ENCODE peak calls at places on chromosomes 12 and 14, in nine cellular contexts. One of them, this sample, is unnamed.

GRCh38 chr14:98997526-98998205 is 274.3 kb downstream of the BCL11B start:
- DNase-seq in caudate nucleus: no peak
- DNase-seq in activated CD8-positive, alpha-beta T cell treated with anti-CD3 and anti-CD28 coated beads, Interleukin-2, amount 10 ng/mL, durations not matched to agents 7 days and 5 days: no peak
- DNase-seq in activated B cell treated with CpG ODN at 0.5 μM for 24 hours: no peak
- DNase-seq in hippocampal formation: no peak
- DNase-seq in stimulated activated CD4-positive, alpha-beta T cell treated with anti-CD3 and anti-CD28 coated beads, Interleukin-12 subunit alpha, Interleukin-12 subunit beta, amount 100 ng/mL, for 24 hours: no peak
- DNase-seq in NCI-H2081 treated with DMSO at 0.1 percent for 48 hours: no peak
- DNase-seq in cerebellum: no peak
- DNase-seq in T-cell: no peak
- DNase-seq in this sample: no peak

GRCh38 chr14:30270200-30271161 is 288.5 kb upstream of the G2E3 start:
- DNase-seq in NCI-H2081 treated with DMSO at 0.1 percent for 48 hours: peak
- DNase-seq in T-cell: peak
- DNase-seq in caudate nucleus: peak
- DNase-seq in stimulated activated CD4-positive, alpha-beta T cell treated with anti-CD3 and anti-CD28 coated beads, Interleukin-12 subunit alpha, Interleukin-12 subunit beta, amount 100 ng/mL, for 24 hours: peak
- DNase-seq in activated CD8-positive, alpha-beta T cell treated with anti-CD3 and anti-CD28 coated beads, Interleukin-2, amount 10 ng/mL, durations not matched to agents 7 days and 5 days: peak
- DNase-seq in hippocampal formation: peak
- DNase-seq in cerebellum: peak
- DNase-seq in activated B cell treated with CpG ODN at 0.5 μM for 24 hours: peak
- DNase-seq in this sample: peak

GRCh38 chr14:55254581-55254980 is 16.6 kb upstream of the FBXO34 start:
- DNase-seq in T-cell: no peak
- DNase-seq in NCI-H2081 treated with DMSO at 0.1 percent for 48 hours: no peak
- DNase-seq in cerebellum: no peak
- DNase-seq in activated B cell treated with CpG ODN at 0.5 μM for 24 hours: no peak
- DNase-seq in caudate nucleus: no peak
- DNase-seq in activated CD8-positive, alpha-beta T cell treated with anti-CD3 and anti-CD28 coated beads, Interleukin-2, amount 10 ng/mL, durations not matched to agents 7 days and 5 days: no peak
- DNase-seq in stimulated activated CD4-positive, alpha-beta T cell treated with anti-CD3 and anti-CD28 coated beads, Interleukin-12 subunit alpha, Interleukin-12 subunit beta, amount 100 ng/mL, for 24 hours: no peak
- DNase-seq in hippocampal formation: no peak
- DNase-seq in this sample: no peak

GRCh38 chr14:100737526-100737925 is 10.8 kb downstream of the DLK1 start:
- DNase-seq in NCI-H2081 treated with DMSO at 0.1 percent for 48 hours: no peak
- DNase-seq in hippocampal formation: no peak
- DNase-seq in caudate nucleus: no peak
- DNase-seq in activated B cell treated with CpG ODN at 0.5 μM for 24 hours: no peak
- DNase-seq in cerebellum: no peak
- DNase-seq in stimulated activated CD4-positive, alpha-beta T cell treated with anti-CD3 and anti-CD28 coated beads, Interleukin-12 subunit alpha, Interleukin-12 subunit beta, amount 100 ng/mL, for 24 hours: no peak
- DNase-seq in T-cell: no peak
- DNase-seq in activated CD8-positive, alpha-beta T cell treated with anti-CD3 and anti-CD28 coated beads, Interleukin-2, amount 10 ng/mL, durations not matched to agents 7 days and 5 days: no peak
- DNase-seq in this sample: no peak

GRCh38 chr12:5187136-5187535 is 143.5 kb downstream of the KCNA5 start:
- DNase-seq in NCI-H2081 treated with DMSO at 0.1 percent for 48 hours: no peak
- DNase-seq in T-cell: no peak
- DNase-seq in caudate nucleus: no peak
- DNase-seq in hippocampal formation: no peak
- DNase-seq in cerebellum: no peak
- DNase-seq in activated CD8-positive, alpha-beta T cell treated with anti-CD3 and anti-CD28 coated beads, Interleukin-2, amount 10 ng/mL, durations not matched to agents 7 days and 5 days: no peak
- DNase-seq in stimulated activated CD4-positive, alpha-beta T cell treated with anti-CD3 and anti-CD28 coated beads, Interleukin-12 subunit alpha, Interleukin-12 subunit beta, amount 100 ng/mL, for 24 hours: no peak
- DNase-seq in activated B cell treated with CpG ODN at 0.5 μM for 24 hours: no peak
- DNase-seq in this sample: no peak

GRCh38 chr14:32938719-32939253 is at the start of gene NPAS3:
- DNase-seq in activated B cell treated with CpG ODN at 0.5 μM for 24 hours: no peak
- DNase-seq in activated CD8-positive, alpha-beta T cell treated with anti-CD3 and anti-CD28 coated beads, Interleukin-2, amount 10 ng/mL, durations not matched to agents 7 days and 5 days: no peak
- DNase-seq in stimulated activated CD4-positive, alpha-beta T cell treated with anti-CD3 and anti-CD28 coated beads, Interleukin-12 subunit alpha, Interleukin-12 subunit beta, amount 100 ng/mL, for 24 hours: no peak
- DNase-seq in caudate nucleus: no peak
- DNase-seq in T-cell: no peak
- DNase-seq in hippocampal formation: no peak
- DNase-seq in NCI-H2081 treated with DMSO at 0.1 percent for 48 hours: no peak
- DNase-seq in cerebellum: no peak
- DNase-seq in this sample: no peak

GRCh38 chr12:242496-242895 is 20.1 kb downstream of the SLC6A13 start:
- DNase-seq in NCI-H2081 treated with DMSO at 0.1 percent for 48 hours: no peak
- DNase-seq in activated B cell treated with CpG ODN at 0.5 μM for 24 hours: no peak
- DNase-seq in T-cell: no peak
- DNase-seq in cerebellum: no peak
- DNase-seq in hippocampal formation: no peak
- DNase-seq in caudate nucleus: no peak
- DNase-seq in stimulated activated CD4-positive, alpha-beta T cell treated with anti-CD3 and anti-CD28 coated beads, Interleukin-12 subunit alpha, Interleukin-12 subunit beta, amount 100 ng/mL, for 24 hours: no peak
- DNase-seq in activated CD8-positive, alpha-beta T cell treated with anti-CD3 and anti-CD28 coated beads, Interleukin-2, amount 10 ng/mL, durations not matched to agents 7 days and 5 days: no peak
- DNase-seq in this sample: no peak

GRCh38 chr12:103011974-103012763 is 54.7 kb downstream of the ASCL1 start:
- DNase-seq in NCI-H2081 treated with DMSO at 0.1 percent for 48 hours: no peak
- DNase-seq in caudate nucleus: no peak
- DNase-seq in stimulated activated CD4-positive, alpha-beta T cell treated with anti-CD3 and anti-CD28 coated beads, Interleukin-12 subunit alpha, Interleukin-12 subunit beta, amount 100 ng/mL, for 24 hours: no peak
- DNase-seq in cerebellum: no peak
- DNase-seq in hippocampal formation: no peak
- DNase-seq in activated B cell treated with CpG ODN at 0.5 μM for 24 hours: no peak
- DNase-seq in T-cell: no peak
- DNase-seq in activated CD8-positive, alpha-beta T cell treated with anti-CD3 and anti-CD28 coated beads, Interleukin-2, amount 10 ng/mL, durations not matched to agents 7 days and 5 days: no peak
- DNase-seq in this sample: no peak

GRCh38 chr14:88868558-88869159 is 44.2 kb downstream of the TTC8 start:
- DNase-seq in NCI-H2081 treated with DMSO at 0.1 percent for 48 hours: no peak
- DNase-seq in cerebellum: peak
- DNase-seq in T-cell: no peak
- DNase-seq in activated CD8-positive, alpha-beta T cell treated with anti-CD3 and anti-CD28 coated beads, Interleukin-2, amount 10 ng/mL, durations not matched to agents 7 days and 5 days: no peak
- DNase-seq in activated B cell treated with CpG ODN at 0.5 μM for 24 hours: no peak
- DNase-seq in hippocampal formation: no peak
- DNase-seq in stimulated activated CD4-positive, alpha-beta T cell treated with anti-CD3 and anti-CD28 coated beads, Interleukin-12 subunit alpha, Interleukin-12 subunit beta, amount 100 ng/mL, for 24 hours: no peak
- DNase-seq in caudate nucleus: no peak
- DNase-seq in this sample: peak

GRCh38 chr14:55730602-55731001 is 150.6 kb downstream of the KTN1 start:
- DNase-seq in activated B cell treated with CpG ODN at 0.5 μM for 24 hours: no peak
- DNase-seq in caudate nucleus: no peak
- DNase-seq in stimulated activated CD4-positive, alpha-beta T cell treated with anti-CD3 and anti-CD28 coated beads, Interleukin-12 subunit alpha, Interleukin-12 subunit beta, amount 100 ng/mL, for 24 hours: no peak
- DNase-seq in hippocampal formation: no peak
- DNase-seq in NCI-H2081 treated with DMSO at 0.1 percent for 48 hours: no peak
- DNase-seq in cerebellum: no peak
- DNase-seq in activated CD8-positive, alpha-beta T cell treated with anti-CD3 and anti-CD28 coated beads, Interleukin-2, amount 10 ng/mL, durations not matched to agents 7 days and 5 days: no peak
- DNase-seq in T-cell: no peak
- DNase-seq in this sample: no peak

GRCh38 chr12:34296143-34297041 is 274.1 kb downstream of the ALG10 start:
- DNase-seq in activated CD8-positive, alpha-beta T cell treated with anti-CD3 and anti-CD28 coated beads, Interleukin-2, amount 10 ng/mL, durations not matched to agents 7 days and 5 days: no peak
- DNase-seq in stimulated activated CD4-positive, alpha-beta T cell treated with anti-CD3 and anti-CD28 coated beads, Interleukin-12 subunit alpha, Interleukin-12 subunit beta, amount 100 ng/mL, for 24 hours: no peak
- DNase-seq in NCI-H2081 treated with DMSO at 0.1 percent for 48 hours: no peak
- DNase-seq in activated B cell treated with CpG ODN at 0.5 μM for 24 hours: no peak
- DNase-seq in cerebellum: no peak
- DNase-seq in hippocampal formation: no peak
- DNase-seq in T-cell: no peak
- DNase-seq in caudate nucleus: no peak
- DNase-seq in this sample: no peak

GRCh38 chr14:60658909-60659585 is 9.8 kb upstream of the SIX1 start:
- DNase-seq in T-cell: no peak
- DNase-seq in activated B cell treated with CpG ODN at 0.5 μM for 24 hours: no peak
- DNase-seq in stimulated activated CD4-positive, alpha-beta T cell treated with anti-CD3 and anti-CD28 coated beads, Interleukin-12 subunit alpha, Interleukin-12 subunit beta, amount 100 ng/mL, for 24 hours: no peak
- DNase-seq in hippocampal formation: no peak
- DNase-seq in caudate nucleus: no peak
- DNase-seq in NCI-H2081 treated with DMSO at 0.1 percent for 48 hours: no peak
- DNase-seq in activated CD8-positive, alpha-beta T cell treated with anti-CD3 and anti-CD28 coated beads, Interleukin-2, amount 10 ng/mL, durations not matched to agents 7 days and 5 days: no peak
- DNase-seq in cerebellum: no peak
- DNase-seq in this sample: peak

GRCh38 chr14:64463873-64464272 is 1.4 kb upstream of the AKAP5 start:
- DNase-seq in activated CD8-positive, alpha-beta T cell treated with anti-CD3 and anti-CD28 coated beads, Interleukin-2, amount 10 ng/mL, durations not matched to agents 7 days and 5 days: no peak
- DNase-seq in T-cell: no peak
- DNase-seq in cerebellum: no peak
- DNase-seq in NCI-H2081 treated with DMSO at 0.1 percent for 48 hours: no peak
- DNase-seq in hippocampal formation: no peak
- DNase-seq in stimulated activated CD4-positive, alpha-beta T cell treated with anti-CD3 and anti-CD28 coated beads, Interleukin-12 subunit alpha, Interleukin-12 subunit beta, amount 100 ng/mL, for 24 hours: no peak
- DNase-seq in activated B cell treated with CpG ODN at 0.5 μM for 24 hours: no peak
- DNase-seq in caudate nucleus: no peak
- DNase-seq in this sample: no peak

GRCh38 chr14:31411218-31411727 is 9.1 kb downstream of the HEATR5A start:
- DNase-seq in T-cell: no peak
- DNase-seq in stimulated activated CD4-positive, alpha-beta T cell treated with anti-CD3 and anti-CD28 coated beads, Interleukin-12 subunit alpha, Interleukin-12 subunit beta, amount 100 ng/mL, for 24 hours: no peak
- DNase-seq in hippocampal formation: no peak
- DNase-seq in NCI-H2081 treated with DMSO at 0.1 percent for 48 hours: no peak
- DNase-seq in cerebellum: no peak
- DNase-seq in activated CD8-positive, alpha-beta T cell treated with anti-CD3 and anti-CD28 coated beads, Interleukin-2, amount 10 ng/mL, durations not matched to agents 7 days and 5 days: no peak
- DNase-seq in caudate nucleus: no peak
- DNase-seq in activated B cell treated with CpG ODN at 0.5 μM for 24 hours: no peak
- DNase-seq in this sample: no peak

GRCh38 chr12:88057994-88058718 is 29.0 kb upstream of the C12orf50 start:
- DNase-seq in caudate nucleus: peak
- DNase-seq in T-cell: no peak
- DNase-seq in stimulated activated CD4-positive, alpha-beta T cell treated with anti-CD3 and anti-CD28 coated beads, Interleukin-12 subunit alpha, Interleukin-12 subunit beta, amount 100 ng/mL, for 24 hours: no peak
- DNase-seq in activated B cell treated with CpG ODN at 0.5 μM for 24 hours: no peak
- DNase-seq in NCI-H2081 treated with DMSO at 0.1 percent for 48 hours: no peak
- DNase-seq in cerebellum: no peak
- DNase-seq in hippocampal formation: no peak
- DNase-seq in activated CD8-positive, alpha-beta T cell treated with anti-CD3 and anti-CD28 coated beads, Interleukin-2, amount 10 ng/mL, durations not matched to agents 7 days and 5 days: no peak
- DNase-seq in this sample: no peak

GRCh38 chr12:59736786-59737185 is 141.0 kb downstream of the SLC16A7 start:
- DNase-seq in activated CD8-positive, alpha-beta T cell treated with anti-CD3 and anti-CD28 coated beads, Interleukin-2, amount 10 ng/mL, durations not matched to agents 7 days and 5 days: no peak
- DNase-seq in hippocampal formation: no peak
- DNase-seq in stimulated activated CD4-positive, alpha-beta T cell treated with anti-CD3 and anti-CD28 coated beads, Interleukin-12 subunit alpha, Interleukin-12 subunit beta, amount 100 ng/mL, for 24 hours: no peak
- DNase-seq in T-cell: no peak
- DNase-seq in caudate nucleus: no peak
- DNase-seq in cerebellum: no peak
- DNase-seq in NCI-H2081 treated with DMSO at 0.1 percent for 48 hours: no peak
- DNase-seq in activated B cell treated with CpG ODN at 0.5 μM for 24 hours: no peak
- DNase-seq in this sample: no peak

GRCh38 chr12:104635944-104636343 is 179.2 kb downstream of the CHST11 start:
- DNase-seq in stimulated activated CD4-positive, alpha-beta T cell treated with anti-CD3 and anti-CD28 coated beads, Interleukin-12 subunit alpha, Interleukin-12 subunit beta, amount 100 ng/mL, for 24 hours: no peak
- DNase-seq in T-cell: no peak
- DNase-seq in hippocampal formation: no peak
- DNase-seq in cerebellum: no peak
- DNase-seq in caudate nucleus: no peak
- DNase-seq in NCI-H2081 treated with DMSO at 0.1 percent for 48 hours: no peak
- DNase-seq in activated CD8-positive, alpha-beta T cell treated with anti-CD3 and anti-CD28 coated beads, Interleukin-2, amount 10 ng/mL, durations not matched to agents 7 days and 5 days: no peak
- DNase-seq in activated B cell treated with CpG ODN at 0.5 μM for 24 hours: no peak
- DNase-seq in this sample: no peak

GRCh38 chr12:92739099-92739498 is 36.3 kb downstream of the PLEKHG7 start:
- DNase-seq in hippocampal formation: no peak
- DNase-seq in NCI-H2081 treated with DMSO at 0.1 percent for 48 hours: no peak
- DNase-seq in T-cell: no peak
- DNase-seq in activated B cell treated with CpG ODN at 0.5 μM for 24 hours: no peak
- DNase-seq in cerebellum: no peak
- DNase-seq in stimulated activated CD4-positive, alpha-beta T cell treated with anti-CD3 and anti-CD28 coated beads, Interleukin-12 subunit alpha, Interleukin-12 subunit beta, amount 100 ng/mL, for 24 hours: no peak
- DNase-seq in activated CD8-positive, alpha-beta T cell treated with anti-CD3 and anti-CD28 coated beads, Interleukin-2, amount 10 ng/mL, durations not matched to agents 7 days and 5 days: no peak
- DNase-seq in caudate nucleus: no peak
- DNase-seq in this sample: no peak

GRCh38 chr14:90782892-90783291 is 33.3 kb downstream of the TTC7B start:
- DNase-seq in activated B cell treated with CpG ODN at 0.5 μM for 24 hours: no peak
- DNase-seq in T-cell: no peak
- DNase-seq in cerebellum: no peak
- DNase-seq in activated CD8-positive, alpha-beta T cell treated with anti-CD3 and anti-CD28 coated beads, Interleukin-2, amount 10 ng/mL, durations not matched to agents 7 days and 5 days: no peak
- DNase-seq in NCI-H2081 treated with DMSO at 0.1 percent for 48 hours: no peak
- DNase-seq in stimulated activated CD4-positive, alpha-beta T cell treated with anti-CD3 and anti-CD28 coated beads, Interleukin-12 subunit alpha, Interleukin-12 subunit beta, amount 100 ng/mL, for 24 hours: no peak
- DNase-seq in caudate nucleus: no peak
- DNase-seq in hippocampal formation: no peak
- DNase-seq in this sample: no peak

GRCh38 chr14:69501362-69501964 is 16.9 kb downstream of the PLEKHD1 start:
- DNase-seq in hippocampal formation: peak
- DNase-seq in NCI-H2081 treated with DMSO at 0.1 percent for 48 hours: no peak
- DNase-seq in cerebellum: peak
- DNase-seq in activated CD8-positive, alpha-beta T cell treated with anti-CD3 and anti-CD28 coated beads, Interleukin-2, amount 10 ng/mL, durations not matched to agents 7 days and 5 days: no peak
- DNase-seq in T-cell: no peak
- DNase-seq in stimulated activated CD4-positive, alpha-beta T cell treated with anti-CD3 and anti-CD28 coated beads, Interleukin-12 subunit alpha, Interleukin-12 subunit beta, amount 100 ng/mL, for 24 hours: no peak
- DNase-seq in activated B cell treated with CpG ODN at 0.5 μM for 24 hours: no peak
- DNase-seq in caudate nucleus: peak
- DNase-seq in this sample: no peak

GRCh38 chr12:21941522-21942376 is 523 bp upstream of the ABCC9 start:
- DNase-seq in cerebellum: no peak
- DNase-seq in stimulated activated CD4-positive, alpha-beta T cell treated with anti-CD3 and anti-CD28 coated beads, Interleukin-12 subunit alpha, Interleukin-12 subunit beta, amount 100 ng/mL, for 24 hours: no peak
- DNase-seq in hippocampal formation: no peak
- DNase-seq in caudate nucleus: no peak
- DNase-seq in activated CD8-positive, alpha-beta T cell treated with anti-CD3 and anti-CD28 coated beads, Interleukin-2, amount 10 ng/mL, durations not matched to agents 7 days and 5 days: no peak
- DNase-seq in NCI-H2081 treated with DMSO at 0.1 percent for 48 hours: no peak
- DNase-seq in activated B cell treated with CpG ODN at 0.5 μM for 24 hours: no peak
- DNase-seq in T-cell: no peak
- DNase-seq in this sample: no peak

GRCh38 chr12:92927436-92928116 is 1.5 kb downstream of the EEA1 start:
- DNase-seq in NCI-H2081 treated with DMSO at 0.1 percent for 48 hours: no peak
- DNase-seq in T-cell: no peak
- DNase-seq in cerebellum: no peak
- DNase-seq in hippocampal formation: no peak
- DNase-seq in activated B cell treated with CpG ODN at 0.5 μM for 24 hours: no peak
- DNase-seq in activated CD8-positive, alpha-beta T cell treated with anti-CD3 and anti-CD28 coated beads, Interleukin-2, amount 10 ng/mL, durations not matched to agents 7 days and 5 days: no peak
- DNase-seq in stimulated activated CD4-positive, alpha-beta T cell treated with anti-CD3 and anti-CD28 coated beads, Interleukin-12 subunit alpha, Interleukin-12 subunit beta, amount 100 ng/mL, for 24 hours: no peak
- DNase-seq in caudate nucleus: no peak
- DNase-seq in this sample: no peak

GRCh38 chr14:37024166-37024565 is 148.2 kb downstream of the SLC25A21 start:
- DNase-seq in stimulated activated CD4-positive, alpha-beta T cell treated with anti-CD3 and anti-CD28 coated beads, Interleukin-12 subunit alpha, Interleukin-12 subunit beta, amount 100 ng/mL, for 24 hours: no peak
- DNase-seq in activated B cell treated with CpG ODN at 0.5 μM for 24 hours: no peak
- DNase-seq in NCI-H2081 treated with DMSO at 0.1 percent for 48 hours: no peak
- DNase-seq in hippocampal formation: no peak
- DNase-seq in T-cell: no peak
- DNase-seq in cerebellum: no peak
- DNase-seq in caudate nucleus: no peak
- DNase-seq in activated CD8-positive, alpha-beta T cell treated with anti-CD3 and anti-CD28 coated beads, Interleukin-2, amount 10 ng/mL, durations not matched to agents 7 days and 5 days: no peak
- DNase-seq in this sample: no peak

GRCh38 chr12:57219205-57219992 is 2.8 kb downstream of the NXPH4 start:
- DNase-seq in hippocampal formation: no peak
- DNase-seq in caudate nucleus: no peak
- DNase-seq in T-cell: no peak
- DNase-seq in NCI-H2081 treated with DMSO at 0.1 percent for 48 hours: no peak
- DNase-seq in activated CD8-positive, alpha-beta T cell treated with anti-CD3 and anti-CD28 coated beads, Interleukin-2, amount 10 ng/mL, durations not matched to agents 7 days and 5 days: no peak
- DNase-seq in stimulated activated CD4-positive, alpha-beta T cell treated with anti-CD3 and anti-CD28 coated beads, Interleukin-12 subunit alpha, Interleukin-12 subunit beta, amount 100 ng/mL, for 24 hours: no peak
- DNase-seq in cerebellum: no peak
- DNase-seq in activated B cell treated with CpG ODN at 0.5 μM for 24 hours: no peak
- DNase-seq in this sample: no peak

GRCh38 chr14:43778607-43778955 is 728.5 kb downstream of the FSCB start:
- DNase-seq in hippocampal formation: no peak
- DNase-seq in T-cell: no peak
- DNase-seq in NCI-H2081 treated with DMSO at 0.1 percent for 48 hours: no peak
- DNase-seq in activated CD8-positive, alpha-beta T cell treated with anti-CD3 and anti-CD28 coated beads, Interleukin-2, amount 10 ng/mL, durations not matched to agents 7 days and 5 days: no peak
- DNase-seq in stimulated activated CD4-positive, alpha-beta T cell treated with anti-CD3 and anti-CD28 coated beads, Interleukin-12 subunit alpha, Interleukin-12 subunit beta, amount 100 ng/mL, for 24 hours: no peak
- DNase-seq in cerebellum: no peak
- DNase-seq in caudate nucleus: no peak
- DNase-seq in activated B cell treated with CpG ODN at 0.5 μM for 24 hours: no peak
- DNase-seq in this sample: no peak

GRCh38 chr12:128387811-128388422 is 120.9 kb downstream of the TMEM132C start:
- DNase-seq in caudate nucleus: peak
- DNase-seq in hippocampal formation: peak
- DNase-seq in activated CD8-positive, alpha-beta T cell treated with anti-CD3 and anti-CD28 coated beads, Interleukin-2, amount 10 ng/mL, durations not matched to agents 7 days and 5 days: peak
- DNase-seq in activated B cell treated with CpG ODN at 0.5 μM for 24 hours: no peak
- DNase-seq in stimulated activated CD4-positive, alpha-beta T cell treated with anti-CD3 and anti-CD28 coated beads, Interleukin-12 subunit alpha, Interleukin-12 subunit beta, amount 100 ng/mL, for 24 hours: no peak
- DNase-seq in T-cell: no peak
- DNase-seq in cerebellum: peak
- DNase-seq in NCI-H2081 treated with DMSO at 0.1 percent for 48 hours: no peak
- DNase-seq in this sample: peak

GRCh38 chr12:19244312-19244711 is 114.8 kb downstream of the PLEKHA5 start:
- DNase-seq in hippocampal formation: no peak
- DNase-seq in stimulated activated CD4-positive, alpha-beta T cell treated with anti-CD3 and anti-CD28 coated beads, Interleukin-12 subunit alpha, Interleukin-12 subunit beta, amount 100 ng/mL, for 24 hours: no peak
- DNase-seq in T-cell: no peak
- DNase-seq in activated B cell treated with CpG ODN at 0.5 μM for 24 hours: no peak
- DNase-seq in cerebellum: no peak
- DNase-seq in NCI-H2081 treated with DMSO at 0.1 percent for 48 hours: no peak
- DNase-seq in activated CD8-positive, alpha-beta T cell treated with anti-CD3 and anti-CD28 coated beads, Interleukin-2, amount 10 ng/mL, durations not matched to agents 7 days and 5 days: no peak
- DNase-seq in caudate nucleus: no peak
- DNase-seq in this sample: no peak

GRCh38 chr14:68921049-68921448 is 58.1 kb downstream of the ACTN1 start:
- DNase-seq in cerebellum: no peak
- DNase-seq in stimulated activated CD4-positive, alpha-beta T cell treated with anti-CD3 and anti-CD28 coated beads, Interleukin-12 subunit alpha, Interleukin-12 subunit beta, amount 100 ng/mL, for 24 hours: no peak
- DNase-seq in T-cell: no peak
- DNase-seq in activated CD8-positive, alpha-beta T cell treated with anti-CD3 and anti-CD28 coated beads, Interleukin-2, amount 10 ng/mL, durations not matched to agents 7 days and 5 days: no peak
- DNase-seq in activated B cell treated with CpG ODN at 0.5 μM for 24 hours: no peak
- DNase-seq in NCI-H2081 treated with DMSO at 0.1 percent for 48 hours: no peak
- DNase-seq in hippocampal formation: no peak
- DNase-seq in caudate nucleus: no peak
- DNase-seq in this sample: no peak

GRCh38 chr14:24246765-24247212 is 4.4 kb upstream of the TINF2 start:
- DNase-seq in cerebellum: no peak
- DNase-seq in caudate nucleus: no peak
- DNase-seq in T-cell: no peak
- DNase-seq in NCI-H2081 treated with DMSO at 0.1 percent for 48 hours: no peak
- DNase-seq in activated B cell treated with CpG ODN at 0.5 μM for 24 hours: peak
- DNase-seq in stimulated activated CD4-positive, alpha-beta T cell treated with anti-CD3 and anti-CD28 coated beads, Interleukin-12 subunit alpha, Interleukin-12 subunit beta, amount 100 ng/mL, for 24 hours: no peak
- DNase-seq in activated CD8-positive, alpha-beta T cell treated with anti-CD3 and anti-CD28 coated beads, Interleukin-2, amount 10 ng/mL, durations not matched to agents 7 days and 5 days: peak
- DNase-seq in hippocampal formation: no peak
- DNase-seq in this sample: no peak

GRCh38 chr14:20614038-20614840 is 23.1 kb upstream of the RNASE12 start:
- DNase-seq in NCI-H2081 treated with DMSO at 0.1 percent for 48 hours: no peak
- DNase-seq in stimulated activated CD4-positive, alpha-beta T cell treated with anti-CD3 and anti-CD28 coated beads, Interleukin-12 subunit alpha, Interleukin-12 subunit beta, amount 100 ng/mL, for 24 hours: no peak
- DNase-seq in caudate nucleus: no peak
- DNase-seq in activated CD8-positive, alpha-beta T cell treated with anti-CD3 and anti-CD28 coated beads, Interleukin-2, amount 10 ng/mL, durations not matched to agents 7 days and 5 days: no peak
- DNase-seq in activated B cell treated with CpG ODN at 0.5 μM for 24 hours: no peak
- DNase-seq in cerebellum: no peak
- DNase-seq in hippocampal formation: peak
- DNase-seq in T-cell: no peak
- DNase-seq in this sample: peak

GRCh38 chr12:111816065-111816615 is 25.9 kb upstream of the MAPKAPK5 start:
- DNase-seq in hippocampal formation: no peak
- DNase-seq in activated B cell treated with CpG ODN at 0.5 μM for 24 hours: no peak
- DNase-seq in NCI-H2081 treated with DMSO at 0.1 percent for 48 hours: no peak
- DNase-seq in T-cell: no peak
- DNase-seq in activated CD8-positive, alpha-beta T cell treated with anti-CD3 and anti-CD28 coated beads, Interleukin-2, amount 10 ng/mL, durations not matched to agents 7 days and 5 days: no peak
- DNase-seq in cerebellum: no peak
- DNase-seq in stimulated activated CD4-positive, alpha-beta T cell treated with anti-CD3 and anti-CD28 coated beads, Interleukin-12 subunit alpha, Interleukin-12 subunit beta, amount 100 ng/mL, for 24 hours: no peak
- DNase-seq in caudate nucleus: no peak
- DNase-seq in this sample: no peak